ENCODE peak calls at places on chromosome 18, in six cellular contexts. I is M059J, G is MM.1S, K is NCI-H748 treated with DMSO at 0.1 percent for 48 hours, Y is breast epithelium, M is NCI-H526 treated with DMSO at 0.1 percent for 48 hours. V is an unnamed sample.

GRCh38 chr18:62693659-62694058 is 21.7 kb upstream of the PHLPP1 start:
- DNase-seq in I (no peak), G (no peak), K (no peak), Y (no peak), M (no peak), V (no peak)

GRCh38 chr18:58417752-58418151 is 211.1 kb downstream of the ALPK2 start:
- DNase-seq in I (peak), G (no peak), K (no peak), Y (peak), M (no peak), V (no peak)

GRCh38 chr18:36756262-36756661 is 72.5 kb downstream of the TPGS2 start:
- DNase-seq in I (no peak), G (no peak), K (no peak), Y (no peak), M (no peak), V (no peak)

GRCh38 chr18:76486029-76486428 is 9.0 kb downstream of the ZNF516 start:
- DNase-seq in I (no peak), G (no peak), K (no peak), Y (no peak), M (no peak), V (no peak)

GRCh38 chr18:58549814-58550339 is 79.0 kb downstream of the ALPK2 start:
- DNase-seq in I (no peak), G (no peak), K (no peak), Y (no peak), M (no peak), V (no peak)

GRCh38 chr18:59900222-59901128 is 679 bp downstream of the PMAIP1 start:
- DNase-seq in I (peak), G (peak), K (peak), Y (peak), M (peak), V (peak)

GRCh38 chr18:22844184-22844583 is 88.9 kb upstream of the RBBP8 start:
- DNase-seq in I (peak), G (no peak), K (no peak), Y (no peak), M (no peak), V (no peak)

GRCh38 chr18:9552616-9553015 is 61.7 kb downstream of the PPP4R1 start:
- DNase-seq in I (no peak), G (no peak), K (no peak), Y (no peak), M (no peak), V (no peak)

GRCh38 chr18:5543854-5544389 is at the start of gene EPB41L3:
- DNase-seq in I (no peak), G (no peak), K (no peak), Y (no peak), M (no peak), V (no peak)